ENCODE peak calls at places on chromosomes 3 and 15, in seven cellular contexts. C is ovary, W is HepG2, P is A549, T is K562, H is tibial nerve, Y is sigmoid colon. A is an unnamed sample.

GRCh38 chr3:129890125-129890524 is 3.4 kb downstream of the TMCC1 start:
- DNase-seq in T (no peak), Y (no peak), C (no peak), P (no peak), H (no peak), W (peak; percentile 64), A (no peak)

GRCh38 chr15:43941071-43941470 is 114.3 kb downstream of the WDR76 start:
- DNase-seq in C (no peak), T (no peak), W (no peak), H (no peak), P (no peak), Y (no peak), A (no peak)

GRCh38 chr3:52670621-52671521 is 14.8 kb downstream of the PBRM1 start:
- DNase-seq in H (no peak), P (peak; percentile 55), Y (no peak), W (peak; percentile 32), T (peak; percentile 65), C (peak; percentile 51), A (no peak)

GRCh38 chr3:12165909-12166308 is 7.2 kb upstream of the TIMP4 start:
- DNase-seq in C (no peak), T (peak; percentile 20), H (no peak), Y (no peak), P (no peak), W (no peak), A (no peak)

GRCh38 chr15:66454143-66454542 is 43.4 kb downstream of the SNAPC5 start:
- DNase-seq in W (peak; percentile 27), Y (no peak), T (no peak), C (no peak), H (no peak), P (no peak), A (no peak)

GRCh38 chr3:122921791-122922651 is 105.5 kb downstream of the SEMA5B start:
- DNase-seq in P (peak; percentile 18), T (peak; percentile 55), H (no peak), W (peak; percentile 16), C (no peak), Y (peak; percentile 62), A (no peak)

GRCh38 chr3:189272500-189273119 is 100.8 kb downstream of the TPRG1 start:
- DNase-seq in H (no peak), C (no peak), Y (no peak), W (no peak), T (no peak), P (peak; percentile 3), A (no peak)

GRCh38 chr3:174951023-174951422 is 91.9 kb downstream of the NAALADL2 start:
- DNase-seq in H (no peak), C (no peak), W (no peak), Y (no peak), T (no peak), P (no peak), A (no peak)

GRCh38 chr3:40104441-40104840 is 205.1 kb upstream of the EIF1B start:
- DNase-seq in T (no peak), H (no peak), P (no peak), Y (no peak), C (no peak), W (no peak), A (no peak)

GRCh38 chr3:172288625-172289024 is 159.6 kb downstream of the GHSR start:
- DNase-seq in W (no peak), C (no peak), H (no peak), T (no peak), P (no peak), Y (no peak), A (no peak)

GRCh38 chr15:25173241-25174028 is 218.6 kb downstream of the SNRPN start:
- DNase-seq in Y (no peak), C (peak; percentile 3), P (no peak), H (no peak), W (no peak), T (no peak), A (no peak)

GRCh38 chr3:127779747-127780146 is 42.6 kb downstream of the MGLL start:
- DNase-seq in H (no peak), W (no peak), C (no peak), P (no peak), T (no peak), Y (no peak), A (no peak)

GRCh38 chr15:50051811-50052419 is 67.1 kb downstream of the ATP8B4 start:
- DNase-seq in C (peak; percentile 47), H (peak; percentile 27), W (peak; percentile 58), P (peak; percentile 49), Y (peak; percentile 76), T (peak; percentile 50), A (peak; percentile 43)

GRCh38 chr3:55307622-55308021 is 179.5 kb downstream of the WNT5A start:
- DNase-seq in Y (no peak), P (no peak), H (no peak), W (no peak), T (no peak), C (no peak), A (no peak)

GRCh38 chr3:4945318-4945717 is 33.9 kb upstream of the BHLHE40 start:
- DNase-seq in H (no peak), P (no peak), W (no peak), Y (no peak), C (no peak), T (no peak), A (no peak)

GRCh38 chr15:57377478-57377847 is 1.2 kb downstream of the CGNL1 start:
- DNase-seq in H (no peak), P (peak; percentile 58), W (no peak), Y (no peak), T (no peak), C (no peak), A (no peak)

GRCh38 chr15:101267320-101268104 is 9.8 kb downstream of the SELENOS start:
- DNase-seq in T (peak; percentile 57), H (no peak), P (no peak), W (no peak), Y (no peak), C (no peak), A (no peak)

GRCh38 chr3:15876669-15877068 is 78.9 kb upstream of the ANKRD28 start:
- DNase-seq in P (no peak), H (no peak), Y (no peak), W (no peak), T (no peak), C (no peak), A (no peak)

GRCh38 chr15:41936649-41937567 is 35.4 kb downstream of the EHD4 start:
- DNase-seq in C (no peak), H (no peak), W (no peak), Y (no peak), P (no peak), T (no peak), A (peak; percentile 46)

GRCh38 chr3:180085122-180085710 is 48.5 kb upstream of the PEX5L start:
- DNase-seq in W (no peak), P (no peak), Y (no peak), C (no peak), H (no peak), T (no peak), A (no peak)

GRCh38 chr3:134258761-134259347 is 8.2 kb upstream of the RYK start:
- DNase-seq in T (no peak), W (no peak), H (no peak), Y (no peak), P (peak; percentile 10), C (no peak), A (no peak)

GRCh38 chr3:119257654-119258410 is 17.2 kb upstream of the B4GALT4 start:
- DNase-seq in W (no peak), T (no peak), C (no peak), Y (no peak), H (no peak), P (no peak), A (peak; percentile 62)

GRCh38 chr15:90463381-90463780 is 66.3 kb upstream of the CRTC3 start:
- DNase-seq in T (no peak), P (no peak), C (no peak), H (no peak), Y (no peak), W (no peak), A (no peak)

GRCh38 chr3:177554900-177555759 is 357.8 kb upstream of the TBL1XR1 start:
- DNase-seq in H (no peak), W (no peak), Y (no peak), C (no peak), P (no peak), T (no peak), A (peak; percentile 21)

GRCh38 chr15:33801954-33802353 is 166.3 kb upstream of the CHRM5 start:
- DNase-seq in C (no peak), H (no peak), Y (no peak), T (no peak), P (no peak), W (no peak), A (no peak)

GRCh38 chr3:194487289-194488006 is 646 bp upstream of the ATP13A3 start:
- DNase-seq in T (peak; percentile 83), W (no peak), H (no peak), C (peak; percentile 59), P (no peak), Y (peak; percentile 74), A (peak; percentile 43)

GRCh38 chr3:192366916-192367315 is 360.4 kb downstream of the FGF12 start:
- DNase-seq in W (no peak), Y (no peak), P (no peak), T (no peak), C (no peak), H (no peak), A (no peak)
- TF ChIP-seq EP300 in W (no peak), Y (no peak), P (no peak), T (no peak), C (no peak), H (no peak), A (no peak)

GRCh38 chr3:158107508-158108095 is 1.4 kb upstream of the SHOX2 start:
- DNase-seq in T (no peak), C (no peak), H (no peak), W (no peak), Y (no peak), P (no peak), A (no peak)
- H3K4me3 ChIP-seq in T (no peak overlapping the region), C (no peak overlapping the region), H (peak overlapping the region; percentile 38), W (no peak overlapping the region), Y (no peak overlapping the region), P (peak overlapping the region; percentile 61), A (no peak overlapping the region)

GRCh38 chr3:58109752-58110151 is 101.0 kb downstream of the DNASE1L3 start:
- DNase-seq in T (no peak), P (no peak), H (no peak), C (no peak), W (no peak), Y (no peak), A (no peak)

GRCh38 chr3:58116161-58116955 is 94.4 kb downstream of the DNASE1L3 start:
- DNase-seq in P (no peak), W (no peak), H (no peak), T (no peak), C (no peak), Y (no peak), A (no peak)

GRCh38 chr3:58107597-58107996 is 99.4 kb downstream of the FLNB start:
- DNase-seq in P (no peak), Y (no peak), C (no peak), H (no peak), W (no peak), T (peak; percentile 25), A (no peak)

GRCh38 chr3:58112185-58112535 is 98.6 kb downstream of the DNASE1L3 start:
- DNase-seq in Y (no peak), C (no peak), H (no peak), W (no peak), T (no peak), P (no peak), A (no peak)

GRCh38 chr3:58111513-58112184 is 99.1 kb downstream of the DNASE1L3 start:
- DNase-seq in T (no peak), H (no peak), W (peak; percentile 84), P (no peak), Y (no peak), C (no peak), A (peak; percentile 81)
- TF ChIP-seq EP300 in T (no peak), H (no peak), W (peak; percentile 58), P (no peak), Y (no peak), C (no peak), A (peak; percentile 19)

GRCh38 chr3:185282696-185283373 is 29.0 kb upstream of the EHHADH start:
- DNase-seq in H (peak; percentile 85), C (peak; percentile 98), W (peak; percentile 94), T (no peak), P (peak; percentile 87), Y (peak; percentile 98), A (peak; percentile 98)
- H3K4me3 ChIP-seq in H (peak overlapping the region; percentile 70), C (peak overlapping the region; percentile 44), W (peak overlapping the region; percentile 87), T (no peak overlapping the region), P (peak overlapping the region; percentile 59), Y (peak overlapping the region; percentile 62), A (peak overlapping the region; percentile 75)

A was measured in transverse colon.